ENCODE peak calls at places on chromosomes 7 and 10, in eight cellular contexts. Y is stimulated activated CD8-positive, alpha-beta memory T cell treated with anti-CD3 and anti-CD28 coated beads, Interleukin-4, amount 100 ng/mL, for 24 hours; X is T-helper 9 cell; O is brain pericyte; E is natural killer cell treated with Interleukin-12 subunit alpha and Interleukin-12 subunit beta and Interleukin-15 and Interleukin-18, amount 100 ng/mL, for 72 hours; A is caudate nucleus; V is lung microvascular endothelial cell; T is activated CD8-positive, alpha-beta memory T cell treated with anti-CD3 and anti-CD28 coated beads for 4 hours. M is an unnamed sample.

GRCh38 chr7:70568674-70569334 is 563.1 kb upstream of the GALNT17 start:
- DNase-seq in Y (no peak), X (no peak), O (no peak), E (no peak), A (no peak), V (no peak), T (no peak), M (no peak)

GRCh38 chr10:132535065-132535651 is 2.4 kb upstream of the INPP5A start:
- DNase-seq in Y (no peak), X (no peak), O (no peak), E (peak; percentile 49), A (no peak), V (no peak), T (no peak), M (no peak)

GRCh38 chr10:124670849-124671248 is 73.3 kb downstream of the FAM53B start:
- DNase-seq in Y (no peak), X (no peak), O (no peak), E (no peak), A (no peak), V (no peak), T (no peak), M (peak; percentile 82)

GRCh38 chr7:122006687-122007086 is 133.7 kb downstream of the PTPRZ1 start:
- DNase-seq in Y (no peak), X (no peak), O (no peak), E (no peak), A (no peak), V (no peak), T (no peak), M (no peak)

GRCh38 chr10:117663750-117664149 is 121.2 kb downstream of the EMX2 start:
- DNase-seq in Y (no peak), X (no peak), O (peak; percentile 47), E (no peak), A (no peak), V (no peak), T (no peak), M (peak; percentile 38)

GRCh38 chr10:1186693-1186990 is 130.5 kb downstream of the WDR37 start:
- DNase-seq in Y (no peak), X (no peak), O (no peak), E (no peak), A (no peak), V (no peak), T (no peak), M (no peak)

GRCh38 chr7:17532861-17533404 is 234.5 kb downstream of the AHR start:
- DNase-seq in Y (no peak), X (no peak), O (no peak), E (no peak), A (no peak), V (peak; percentile 71), T (no peak), M (no peak)

GRCh38 chr7:71229201-71229600 is 97.3 kb downstream of the GALNT17 start:
- DNase-seq in Y (no peak), X (no peak), O (no peak), E (no peak), A (no peak), V (no peak), T (no peak), M (no peak)

GRCh38 chr10:116557305-116557880 is 11.7 kb downstream of the PNLIP start:
- DNase-seq in Y (no peak), X (no peak), O (no peak), E (no peak), A (no peak), V (no peak), T (no peak), M (no peak)

GRCh38 chr10:98418596-98419265 is 3.7 kb upstream of the PYROXD2 start:
- DNase-seq in Y (no peak), X (no peak), O (no peak), E (no peak), A (no peak), V (no peak), T (no peak), M (no peak)

GRCh38 chr10:102764340-102765257 is 20.9 kb downstream of the WBP1L start:
- DNase-seq in Y (no peak), X (no peak), O (no peak), E (no peak), A (no peak), V (no peak), T (no peak), M (no peak)

GRCh38 chr10:117275121-117275520 is 34.2 kb downstream of the SLC18A2 start:
- DNase-seq in Y (no peak), X (no peak), O (no peak), E (no peak), A (no peak), V (no peak), T (no peak), M (no peak)

GRCh38 chr7:41217306-41217705 is 485.6 kb downstream of the INHBA start:
- DNase-seq in Y (no peak), X (no peak), O (no peak), E (no peak), A (no peak), V (no peak), T (no peak), M (no peak)

GRCh38 chr7:41956276-41956675 is 253.4 kb upstream of the INHBA start:
- DNase-seq in Y (no peak), X (no peak), O (no peak), E (no peak), A (no peak), V (no peak), T (no peak), M (no peak)

GRCh38 chr10:90424730-90425129 is 433.1 kb downstream of the HTR7 start:
- DNase-seq in Y (no peak), X (no peak), O (no peak), E (no peak), A (no peak), V (no peak), T (no peak), M (no peak)

GRCh38 chr10:123999261-123999660 is 94.1 kb downstream of the CHST15 start:
- DNase-seq in Y (no peak), X (no peak), O (no peak), E (no peak), A (no peak), V (no peak), T (no peak), M (peak; percentile 1)

GRCh38 chr10:31134303-31134928 is 102.8 kb upstream of the ZNF438 start:
- DNase-seq in Y (no peak), X (peak; percentile 3), O (no peak), E (no peak), A (no peak), V (peak; percentile 92), T (no peak), M (peak; percentile 58)

GRCh38 chr10:15442056-15442455 is 71.0 kb upstream of the FAM171A1 start:
- DNase-seq in Y (no peak), X (no peak), O (no peak), E (no peak), A (no peak), V (no peak), T (no peak), M (no peak)

GRCh38 chr7:45881280-45881758 is 7.0 kb upstream of the IGFBP1 start:
- DNase-seq in Y (no peak), X (no peak), O (no peak), E (no peak), A (no peak), V (no peak), T (no peak), M (no peak)

GRCh38 chr7:120023494-120024167 is 249.3 kb upstream of the KCND2 start:
- DNase-seq in Y (no peak), X (no peak), O (no peak), E (no peak), A (no peak), V (no peak), T (no peak), M (no peak)

GRCh38 chr7:110960811-110961210 is 130.1 kb upstream of the LRRN3 start:
- DNase-seq in Y (no peak), X (no peak), O (no peak), E (no peak), A (no peak), V (no peak), T (no peak), M (no peak)

GRCh38 chr10:48574817-48575380 is 30.0 kb downstream of the ARHGAP22 start:
- DNase-seq in Y (no peak), X (no peak), O (no peak), E (no peak), A (no peak), V (peak; percentile 51), T (no peak), M (no peak)

GRCh38 chr10:93596539-93596938 is 4.5 kb downstream of the RBP4 start:
- DNase-seq in Y (no peak), X (no peak), O (no peak), E (no peak), A (no peak), V (no peak), T (no peak), M (no peak)

GRCh38 chr7:74256446-74257408 is 2.5 kb upstream of the RFC2 start:
- DNase-seq in Y (no peak), X (no peak), O (peak; percentile 88), E (no peak), A (no peak), V (no peak), T (no peak), M (no peak)

GRCh38 chr7:22350466-22351328 is 6.3 kb downstream of the RAPGEF5 start:
- DNase-seq in Y (no peak), X (no peak), O (no peak), E (no peak), A (no peak), V (peak; percentile 81), T (no peak), M (no peak)

GRCh38 chr7:1239455-1240295 is 7.0 kb downstream of the UNCX start:
- DNase-seq in Y (no peak), X (no peak), O (no peak), E (no peak), A (no peak), V (no peak), T (no peak), M (no peak)

GRCh38 chr10:119871881-119872609 is 598 bp downstream of the MCMBP start:
- DNase-seq in Y (peak; percentile 31), X (peak; percentile 49), O (no peak), E (peak; percentile 90), A (no peak), V (peak; percentile 52), T (no peak), M (peak; percentile 22)

GRCh38 chr7:35605760-35606159 is 89.2 kb downstream of the HERPUD2 start:
- DNase-seq in Y (no peak), X (no peak), O (peak; percentile 56), E (no peak), A (no peak), V (peak; percentile 84), T (no peak), M (no peak)

GRCh38 chr10:131038056-131038455 is 273.5 kb downstream of the TCERG1L start:
- DNase-seq in Y (no peak), X (no peak), O (no peak), E (no peak), A (no peak), V (no peak), T (no peak), M (no peak)

GRCh38 chr10:60513281-60513680 is 123.6 kb upstream of the ANK3 start:
- DNase-seq in Y (no peak), X (no peak), O (no peak), E (no peak), A (no peak), V (no peak), T (no peak), M (no peak)

GRCh38 chr7:1912472-1913289 is 242.6 kb downstream of the ELFN1 start:
- DNase-seq in Y (no peak), X (no peak), O (no peak), E (no peak), A (no peak), V (no peak), T (no peak), M (no peak)